ENCODE peak calls at places on chromosomes 2 and 18, in four cellular contexts. I, J, C and A are unnamed samples.

GRCh38 chr2:173588931-173589369 is 234.3 kb downstream of the CDCA7 start:
- DNase-seq in I (no peak), J (no peak), C (no peak), A (no peak)

GRCh38 chr2:71530246-71530986 is 77.1 kb downstream of the DYSF start:
- DNase-seq in C (peak), I (no peak), J (peak), A (peak)

GRCh38 chr2:97714084-97714949 is 941 bp downstream of the ZAP70 start:
- DNase-seq in I (peak), C (no peak), J (peak), A (peak)

GRCh38 chr2:174835797-174836255 is 71.6 kb upstream of the CHRNA1 start:
- DNase-seq in J (peak), C (no peak), I (no peak), A (peak)

GRCh38 chr2:10831387-10831985 is 18.9 kb upstream of the PDIA6 start:
- DNase-seq in J (no peak), I (no peak), C (no peak), A (no peak)

GRCh38 chr2:227623225-227623624 is 5.9 kb downstream of the SCYGR4 start:
- DNase-seq in I (no peak), J (peak), C (no peak), A (no peak)

GRCh38 chr2:120052597-120052996 is 39.7 kb downstream of the EPB41L5 start:
- DNase-seq in J (no peak), I (no peak), C (no peak), A (no peak)

GRCh38 chr2:1707771-1708351 is 36.5 kb downstream of the PXDN start:
- DNase-seq in C (peak), J (peak), I (peak), A (no peak)

GRCh38 chr2:197075754-197076337 is 149.3 kb upstream of the PGAP1 start:
- DNase-seq in J (no peak), C (no peak), I (no peak), A (no peak)

GRCh38 chr2:240259924-240260529 is 119.6 kb upstream of the OTOS start:
- DNase-seq in I (no peak), J (no peak), C (no peak), A (no peak)

GRCh38 chr18:37709740-37710139 is 144.1 kb upstream of the CELF4 start:
- DNase-seq in J (no peak), I (no peak), C (no peak), A (no peak)

GRCh38 chr2:29841386-29842004 is 79.9 kb downstream of the ALK start:
- DNase-seq in J (no peak), I (no peak), C (peak), A (peak)

GRCh38 chr2:11750422-11750821 is 4.0 kb downstream of the LPIN1 start:
- DNase-seq in J (peak), C (no peak), I (no peak), A (no peak)

GRCh38 chr18:23502516-23503037 is 734 bp upstream of the RMC1 start:
- DNase-seq in J (no peak), C (no peak), I (no peak), A (no peak)

GRCh38 chr2:105144128-105144940 is 97.2 kb upstream of the GPR45 start:
- DNase-seq in I (no peak), C (no peak), J (no peak), A (no peak)

GRCh38 chr2:189287982-189288494 is 108.5 kb upstream of the COL5A2 start:
- DNase-seq in I (no peak), C (no peak), J (peak), A (no peak)

GRCh38 chr2:62292190-62292589 is 96.3 kb downstream of the B3GNT2 start:
- DNase-seq in J (peak), C (no peak), I (no peak), A (no peak)

GRCh38 chr2:163465440-163465839 is 270.4 kb downstream of the FIGN start:
- DNase-seq in C (no peak), I (no peak), J (no peak), A (no peak)

GRCh38 chr2:98654702-98655488 is 46.5 kb downstream of the UNC50 start:
- DNase-seq in I (no peak), J (no peak), C (no peak), A (no peak)

GRCh38 chr2:112887904-112888303 is 23.1 kb upstream of the IL37 start:
- DNase-seq in C (no peak), J (no peak), I (no peak), A (no peak)

GRCh38 chr2:100744589-100744988 is 75.3 kb upstream of the NPAS2 start:
- DNase-seq in I (no peak), J (peak), C (no peak), A (no peak)

GRCh38 chr2:38037325-38037724 is 38.6 kb downstream of the CYP1B1 start:
- DNase-seq in J (peak), I (no peak), C (no peak), A (no peak)

GRCh38 chr2:43611987-43612894 is 16.4 kb upstream of the THADA start:
- DNase-seq in J (peak), I (peak), C (peak), A (peak)

GRCh38 chr2:19355931-19356544 is 2.4 kb downstream of the OSR1 start:
- DNase-seq in C (no peak), I (no peak), J (peak), A (no peak)

GRCh38 chr2:38251940-38252339 is 125.1 kb downstream of the ATL2 start:
- DNase-seq in I (no peak), J (no peak), C (no peak), A (no peak)

GRCh38 chr2:74440378-74441110 is 1.2 kb downstream of the RTKN start:
- DNase-seq in I (peak), C (peak), J (peak), A (peak)

GRCh38 chr2:224058048-224058775 is 19.1 kb upstream of the SERPINE2 start:
- DNase-seq in I (no peak), J (no peak), C (no peak), A (no peak)

GRCh38 chr2:238821391-238821790 is 26.5 kb upstream of the TWIST2 start:
- DNase-seq in C (no peak), J (no peak), I (no peak), A (no peak)

GRCh38 chr2:62744603-62745002 is 39.1 kb downstream of the EHBP1 start:
- DNase-seq in I (no peak), J (no peak), C (no peak), A (no peak)

GRCh38 chr2:227411320-227411989 is 23.7 kb upstream of the SCYGR1 start:
- DNase-seq in I (no peak), J (peak), C (no peak), A (no peak)

GRCh38 chr2:31558401-31559295 is 22.1 kb downstream of the SRD5A2 start:
- DNase-seq in J (peak), C (no peak), I (no peak), A (no peak)

GRCh38 chr2:215900865-215901264 is 112.5 kb downstream of the MREG start:
- DNase-seq in C (no peak), I (no peak), J (no peak), A (no peak)